ENCODE peak calls at places on chromosomes 6 and 20, in ten cellular contexts. W, V, J, U, S, Y, T, H, X and N are unnamed samples.
A peak's percentile ranks its signal among the peaks of the same experiment; 100 is the strongest.

GRCh38 chr6:99130897-99131873 is 183.4 kb upstream of the FBXL4 start:
- DNase-seq in U (no peak), W (no peak), V (no peak), X (no peak), Y (no peak), J (no peak), T (no peak), S (no peak), H (no peak), N (no peak)

GRCh38 chr6:286681-287499 is 5.4 kb upstream of the DUSP22 start:
- DNase-seq in S (no peak), V (no peak), J (no peak), W (no peak), Y (no peak), T (no peak), U (no peak), H (no peak), X (no peak), N (no peak)

GRCh38 chr6:2834262-2834661 is 7.4 kb downstream of the SERPINB1 start:
- DNase-seq in J (no peak), S (no peak), U (no peak), W (no peak), Y (no peak), V (no peak), H (no peak), T (no peak), X (no peak), N (no peak)

GRCh38 chr6:151248295-151248694 is 8.5 kb downstream of the AKAP12 start:
- DNase-seq in U (no peak), J (no peak), V (no peak), S (no peak), X (no peak), H (no peak), T (no peak), Y (no peak), W (no peak), N (no peak)

GRCh38 chr6:137878070-137878809 is 11.2 kb downstream of the TNFAIP3 start:
- DNase-seq in W (no peak), S (no peak), J (no peak), U (no peak), H (no peak), X (no peak), V (no peak), Y (no peak), T (peak; percentile 64), N (no peak)

GRCh38 chr6:31578461-31579118 is 3.2 kb downstream of the TNF start:
- DNase-seq in W (no peak), T (no peak), X (peak; percentile 98), U (no peak), S (peak; percentile 45), H (no peak), V (no peak), J (no peak), Y (no peak), N (no peak)

GRCh38 chr6:34955447-34955846 is 66.4 kb downstream of the ANKS1A start:
- DNase-seq in H (no peak), W (no peak), Y (peak; percentile 34), V (no peak), U (no peak), S (no peak), J (no peak), T (no peak), X (no peak), N (no peak)

GRCh38 chr20:62959998-62960436 is 7.5 kb downstream of the SLC17A9 start:
- DNase-seq in H (no peak), Y (no peak), T (no peak), J (no peak), W (no peak), U (no peak), V (no peak), X (no peak), S (no peak), N (no peak)

GRCh38 chr6:159469449-159469848 is 223.6 kb downstream of the SOD2 start:
- DNase-seq in W (no peak), U (no peak), J (no peak), Y (no peak), S (no peak), H (no peak), V (no peak), T (no peak), X (no peak), N (no peak)

GRCh38 chr6:17710331-17710730 is 3.6 kb upstream of the NUP153 start:
- DNase-seq in V (peak; percentile 85), S (no peak), Y (no peak), H (no peak), U (no peak), T (peak; percentile 87), X (no peak), W (no peak), J (no peak), N (no peak)

GRCh38 chr6:11752350-11752749 is 26.3 kb downstream of the ADTRP start:
- DNase-seq in J (no peak), U (no peak), Y (no peak), T (no peak), H (no peak), V (no peak), W (no peak), X (no peak), S (no peak), N (no peak)

GRCh38 chr20:49987015-49987867 is 4.5 kb downstream of the SNAI1 start:
- DNase-seq in V (peak; percentile 50), S (no peak), J (no peak), W (no peak), H (no peak), X (no peak), Y (no peak), T (no peak), U (no peak), N (no peak)

GRCh38 chr6:113829702-113830058 is 27.5 kb upstream of the MARCKS start:
- DNase-seq in W (no peak), X (no peak), T (peak; percentile 68), U (no peak), H (no peak), V (peak; percentile 51), S (no peak), J (no peak), Y (no peak), N (no peak)

GRCh38 chr6:10719386-10720228 is 3.3 kb upstream of the TMEM14C start:
- DNase-seq in S (no peak), T (no peak), J (no peak), U (no peak), V (no peak), X (no peak), H (no peak), W (no peak), Y (no peak), N (no peak)

GRCh38 chr6:165487950-165488349 is 175.1 kb downstream of the PDE10A start:
- DNase-seq in X (no peak), T (peak; percentile 70), W (no peak), S (no peak), V (no peak), J (no peak), H (no peak), Y (no peak), U (no peak), N (no peak)

GRCh38 chr6:84282566-84282965 is 55.1 kb upstream of the CEP162 start:
- DNase-seq in W (peak; percentile 8), Y (no peak), X (peak; percentile 80), U (no peak), J (no peak), S (no peak), T (no peak), V (peak; percentile 1), H (no peak), N (no peak)

GRCh38 chr6:42332916-42333315 is 115.3 kb upstream of the MRPS10 start:
- DNase-seq in J (no peak), V (no peak), W (no peak), X (no peak), Y (no peak), T (no peak), U (no peak), S (no peak), H (no peak), N (no peak)

GRCh38 chr20:47362361-47363219 is 6.1 kb upstream of the ZMYND8 start:
- DNase-seq in H (no peak), T (no peak), Y (no peak), V (no peak), U (no peak), S (no peak), J (no peak), W (no peak), X (no peak), N (no peak)

GRCh38 chr6:122717350-122717749 is 62.2 kb upstream of the FABP7 start:
- DNase-seq in H (peak; percentile 28), V (peak; percentile 77), W (no peak), S (no peak), Y (no peak), U (no peak), T (no peak), J (no peak), X (no peak), N (peak; percentile 90)

GRCh38 chr6:161486326-161486725 is 212.5 kb upstream of the AGPAT4 start:
- DNase-seq in X (peak; percentile 76), S (peak; percentile 26), W (peak; percentile 18), H (peak; percentile 23), V (peak; percentile 30), T (no peak), Y (peak; percentile 29), U (no peak), J (no peak), N (no peak)

GRCh38 chr20:24991897-24992419 is 593 bp downstream of the APMAP start:
- DNase-seq in S (no peak), W (no peak), X (no peak), H (no peak), Y (no peak), T (peak; percentile 7), V (no peak), U (no peak), J (no peak), N (no peak)

GRCh38 chr20:13868331-13868730 is 83.5 kb downstream of the NDUFAF5 start:
- DNase-seq in T (peak; percentile 46), W (no peak), V (peak; percentile 18), J (no peak), U (no peak), Y (no peak), S (no peak), X (no peak), H (no peak), N (no peak)

GRCh38 chr20:11777861-11778570 is 139.7 kb upstream of the BTBD3 start:
- DNase-seq in S (no peak), Y (no peak), U (no peak), J (no peak), H (peak; percentile 27), W (peak; percentile 91), T (peak; percentile 70), V (peak; percentile 40), X (no peak), N (no peak)

GRCh38 chr6:132445201-132445951 is 44.1 kb upstream of the MOXD1 start:
- DNase-seq in Y (no peak), J (no peak), X (no peak), S (no peak), W (no peak), T (peak; percentile 87), U (no peak), V (peak; percentile 88), H (peak; percentile 65), N (no peak)

GRCh38 chr6:153003294-153003645 is 761 bp upstream of the MTRF1L start:
- DNase-seq in U (no peak), W (peak; percentile 23), T (no peak), J (no peak), Y (peak; percentile 36), V (peak; percentile 20), X (peak; percentile 57), S (no peak), H (no peak), N (peak; percentile 73)